ENCODE peak calls at places on chromosomes 3 and 15, in six cellular contexts. One of them, this sample, is unnamed.

GRCh38 chr15:26866298-26867198 is at the start of gene GABRA5:
- DNase-seq in K562: no peak
- DNase-seq in HCT116: no peak
- DNase-seq in H1: peak; percentile 83
- DNase-seq in GM12878: no peak
- DNase-seq in HepG2: no peak
- DNase-seq in this sample: peak; percentile 71

GRCh38 chr3:127865941-127866340 is 43.6 kb upstream of the MGLL start:
- DNase-seq in K562: no peak
- DNase-seq in HCT116: peak; percentile 59
- DNase-seq in H1: no peak
- DNase-seq in GM12878: no peak
- DNase-seq in HepG2: no peak
- DNase-seq in this sample: no peak

GRCh38 chr3:159032311-159032710 is 230.5 kb downstream of the MFSD1 start:
- DNase-seq in K562: no peak
- DNase-seq in HCT116: peak; percentile 12
- DNase-seq in H1: no peak
- DNase-seq in GM12878: no peak
- DNase-seq in HepG2: no peak
- DNase-seq in this sample: no peak

GRCh38 chr3:167913218-167913902 is 177.8 kb downstream of the SERPINI1 start:
- DNase-seq in K562: no peak
- DNase-seq in HCT116: peak; percentile 31
- DNase-seq in H1: no peak
- DNase-seq in GM12878: no peak
- DNase-seq in HepG2: no peak
- DNase-seq in this sample: peak; percentile 35

GRCh38 chr3:123188058-123188457 is 13.7 kb upstream of the SEC22A start:
- DNase-seq in K562: no peak
- DNase-seq in HCT116: no peak
- DNase-seq in H1: no peak
- DNase-seq in GM12878: no peak
- DNase-seq in HepG2: no peak
- DNase-seq in this sample: no peak

GRCh38 chr3:11592460-11593298 is 51.0 kb downstream of the VGLL4 start:
- DNase-seq in K562: no peak
- DNase-seq in HCT116: no peak
- DNase-seq in H1: no peak
- DNase-seq in GM12878: no peak
- DNase-seq in HepG2: no peak
- DNase-seq in this sample: no peak

GRCh38 chr15:85642693-85643058 is 152.0 kb downstream of the KLHL25 start:
- DNase-seq in K562: no peak
- DNase-seq in HCT116: no peak
- DNase-seq in H1: no peak
- DNase-seq in GM12878: no peak
- DNase-seq in HepG2: no peak
- DNase-seq in this sample: no peak

GRCh38 chr15:79475312-79475711 is 43.2 kb downstream of the MINAR1 start:
- DNase-seq in K562: no peak
- DNase-seq in HCT116: no peak
- DNase-seq in H1: no peak
- DNase-seq in GM12878: no peak
- DNase-seq in HepG2: no peak
- DNase-seq in this sample: no peak

GRCh38 chr3:172096881-172097420 is 57.6 kb downstream of the FNDC3B start:
- DNase-seq in K562: peak; percentile 35
- DNase-seq in HCT116: no peak
- DNase-seq in H1: no peak
- DNase-seq in GM12878: no peak
- DNase-seq in HepG2: peak; percentile 91
- DNase-seq in this sample: no peak

GRCh38 chr3:114622001-114622400 is 328.2 kb downstream of the TIGIT start:
- DNase-seq in K562: no peak
- DNase-seq in HCT116: no peak
- DNase-seq in H1: no peak
- DNase-seq in GM12878: no peak
- DNase-seq in HepG2: no peak
- DNase-seq in this sample: no peak

GRCh38 chr3:126019683-126020082 is 50.7 kb downstream of the ROPN1B start:
- DNase-seq in K562: no peak
- DNase-seq in HCT116: no peak
- DNase-seq in H1: no peak
- DNase-seq in GM12878: no peak
- DNase-seq in HepG2: no peak
- DNase-seq in this sample: no peak

GRCh38 chr3:169264711-169265110 is 398.8 kb downstream of the MECOM start:
- DNase-seq in K562: no peak
- DNase-seq in HCT116: no peak
- DNase-seq in H1: no peak
- DNase-seq in GM12878: no peak
- DNase-seq in HepG2: no peak
- DNase-seq in this sample: no peak

GRCh38 chr3:177835917-177836316 is 638.6 kb upstream of the TBL1XR1 start:
- DNase-seq in K562: no peak
- DNase-seq in HCT116: no peak
- DNase-seq in H1: no peak
- DNase-seq in GM12878: no peak
- DNase-seq in HepG2: no peak
- DNase-seq in this sample: no peak

GRCh38 chr3:9902372-9903237 is at the start of gene IL17RE:
- DNase-seq in K562: peak; percentile 63
- DNase-seq in HCT116: no peak
- DNase-seq in H1: peak; percentile 73
- DNase-seq in GM12878: no peak
- DNase-seq in HepG2: peak; percentile 41
- DNase-seq in this sample: no peak

GRCh38 chr15:38254065-38254883 is 1.6 kb downstream of the SPRED1 start:
- DNase-seq in K562: peak; percentile 60
- DNase-seq in HCT116: peak; percentile 51
- DNase-seq in H1: no peak
- DNase-seq in GM12878: peak; percentile 39
- DNase-seq in HepG2: peak; percentile 69
- DNase-seq in this sample: no peak

GRCh38 chr3:171200052-171201029 is 173.8 kb upstream of the SLC2A2 start:
- DNase-seq in K562: no peak
- DNase-seq in HCT116: no peak
- DNase-seq in H1: no peak
- DNase-seq in GM12878: no peak
- DNase-seq in HepG2: no peak
- DNase-seq in this sample: no peak

GRCh38 chr3:42529463-42529862 is 27.0 kb downstream of the VIPR1 start:
- DNase-seq in K562: no peak
- DNase-seq in HCT116: no peak
- DNase-seq in H1: no peak
- DNase-seq in GM12878: no peak
- DNase-seq in HepG2: no peak
- DNase-seq in this sample: no peak

DNA sequence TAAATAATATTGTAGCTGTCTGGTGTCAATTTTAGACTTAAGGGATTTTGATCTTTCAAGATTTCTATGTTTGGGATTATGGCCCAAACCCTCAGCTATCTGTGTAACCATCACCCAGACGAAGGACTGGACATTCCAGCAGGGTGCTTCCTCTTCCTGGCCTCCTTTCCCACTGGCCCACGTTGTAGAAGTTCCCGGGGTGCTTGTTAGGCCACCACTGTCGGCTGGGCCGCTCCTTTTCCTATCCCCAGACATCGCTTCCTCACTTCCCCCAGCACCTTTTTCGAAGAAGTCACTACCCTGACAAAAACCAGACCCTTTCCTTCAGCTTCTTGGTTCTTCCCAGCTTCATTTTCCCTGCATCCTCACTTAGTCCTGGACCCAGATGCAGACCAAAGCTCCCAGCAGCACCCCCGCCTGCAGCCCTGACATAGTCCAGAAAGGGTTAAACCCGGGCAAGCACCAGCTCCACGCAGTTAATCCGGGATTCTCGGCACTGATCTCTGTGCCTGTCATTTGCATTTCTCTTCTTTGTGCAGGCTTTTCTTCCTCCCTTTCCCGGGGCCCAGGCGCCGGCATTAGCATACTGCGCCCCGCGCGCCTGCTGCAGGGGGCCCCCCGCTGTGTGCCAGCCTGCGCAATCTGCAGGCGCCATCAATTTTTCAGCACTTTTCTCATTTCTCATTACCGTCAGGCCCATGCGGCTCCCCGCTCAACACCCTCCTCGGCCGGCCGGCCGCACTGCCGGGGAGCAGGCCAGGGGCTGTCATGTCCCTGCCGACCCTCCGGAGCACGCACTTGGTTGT is 90.6 kb downstream of the ZNF621 start:
- DNase-seq in K562: no peak
- DNase-seq in HCT116: no peak
- DNase-seq in H1: peak; percentile 79
- DNase-seq in GM12878: no peak
- DNase-seq in HepG2: no peak
- DNase-seq in this sample: peak; percentile 79
- TF ChIP-seq ZNF274 in K562: no peak
- TF ChIP-seq ZNF274 in HCT116: no peak
- TF ChIP-seq ZNF274 in H1: no peak
- TF ChIP-seq ZNF274 in GM12878: no peak
- TF ChIP-seq ZNF274 in HepG2: no peak
- TF ChIP-seq ZNF274 in this sample: no peak

GRCh38 chr3:58168498-58168897 is 42.3 kb downstream of the DNASE1L3 start:
- DNase-seq in K562: no peak
- DNase-seq in HCT116: no peak
- DNase-seq in H1: no peak
- DNase-seq in GM12878: no peak
- DNase-seq in HepG2: peak; percentile 71
- DNase-seq in this sample: no peak

GRCh38 chr3:58164916-58165821 is 45.6 kb downstream of the DNASE1L3 start:
- DNase-seq in K562: no peak
- DNase-seq in HCT116: no peak
- DNase-seq in H1: no peak
- DNase-seq in GM12878: no peak
- DNase-seq in HepG2: peak; percentile 52
- DNase-seq in this sample: no peak

GRCh38 chr3:58170376-58170775 is 40.4 kb downstream of the DNASE1L3 start:
- DNase-seq in K562: no peak
- DNase-seq in HCT116: no peak
- DNase-seq in H1: no peak
- DNase-seq in GM12878: no peak
- DNase-seq in HepG2: no peak
- DNase-seq in this sample: no peak

GRCh38 chr3:58169371-58169770 is 41.4 kb downstream of the DNASE1L3 start:
- DNase-seq in K562: no peak
- DNase-seq in HCT116: no peak
- DNase-seq in H1: no peak
- DNase-seq in GM12878: no peak
- DNase-seq in HepG2: no peak
- DNase-seq in this sample: no peak

GRCh38 chr3:58167431-58168351 is 43.1 kb downstream of the DNASE1L3 start:
- DNase-seq in K562: peak; percentile 69
- DNase-seq in HCT116: no peak
- DNase-seq in H1: peak; percentile 92
- DNase-seq in GM12878: no peak
- DNase-seq in HepG2: no peak
- DNase-seq in this sample: no peak
- H3K9ac ChIP-seq in K562: peak overlapping the region; percentile 87
- H3K9ac ChIP-seq in HCT116: no peak overlapping the region
- H3K9ac ChIP-seq in H1: no peak overlapping the region
- H3K9ac ChIP-seq in GM12878: no peak overlapping the region
- H3K9ac ChIP-seq in HepG2: peak overlapping the region; percentile 4
- H3K9ac ChIP-seq in this sample: peak overlapping the region; percentile 23

DNA sequence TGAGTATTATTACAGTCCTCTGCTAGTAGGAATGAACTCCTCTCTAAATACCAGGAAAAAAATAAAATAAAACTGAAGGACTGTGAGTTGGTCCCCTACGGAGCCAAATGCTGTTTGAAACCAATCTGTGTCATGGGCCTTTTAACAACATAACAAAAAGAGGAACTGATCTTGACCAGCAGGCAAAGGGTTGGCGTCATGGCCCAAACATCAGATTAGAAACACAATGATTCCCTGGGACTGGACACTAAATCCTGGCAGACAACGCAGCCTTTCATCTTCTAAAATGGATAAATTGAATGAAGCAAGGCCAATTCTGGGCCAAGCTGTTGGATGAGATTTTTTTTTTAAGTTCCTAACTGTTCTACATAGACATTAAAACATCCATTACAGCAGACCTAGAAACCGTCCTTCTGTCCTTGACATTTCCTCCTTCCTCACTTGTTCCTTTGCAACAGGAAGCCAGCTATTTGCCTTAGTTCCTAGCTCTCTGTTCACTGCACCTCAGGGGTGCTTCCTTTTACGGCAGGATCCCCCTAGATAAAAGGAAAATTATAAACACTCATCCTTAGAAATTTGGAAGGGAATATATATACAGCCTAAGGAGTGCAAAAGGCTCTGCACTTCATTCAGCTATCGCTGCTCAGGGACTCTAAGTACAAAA is 21.6 kb upstream of the TAFA4 start:
- DNase-seq in K562: no peak
- DNase-seq in HCT116: no peak
- DNase-seq in H1: no peak
- DNase-seq in GM12878: no peak
- DNase-seq in HepG2: peak; percentile 16
- DNase-seq in this sample: no peak
- H3K4me3 ChIP-seq in K562: no peak overlapping the region
- H3K4me3 ChIP-seq in HCT116: no peak overlapping the region
- H3K4me3 ChIP-seq in H1: no peak overlapping the region
- H3K4me3 ChIP-seq in GM12878: no peak overlapping the region
- H3K4me3 ChIP-seq in HepG2: no peak overlapping the region
- H3K4me3 ChIP-seq in this sample: no peak overlapping the region

GRCh38 chr3:4987374-4988296 is 8.4 kb downstream of the BHLHE40 start:
- DNase-seq in K562: no peak
- DNase-seq in HCT116: no peak
- DNase-seq in H1: no peak
- DNase-seq in GM12878: no peak
- DNase-seq in HepG2: no peak
- DNase-seq in this sample: no peak

GRCh38 chr3:4990061-4990460 is 10.8 kb downstream of the BHLHE40 start:
- DNase-seq in K562: no peak
- DNase-seq in HCT116: no peak
- DNase-seq in H1: no peak
- DNase-seq in GM12878: no peak
- DNase-seq in HepG2: no peak
- DNase-seq in this sample: no peak

GRCh38 chr3:4986611-4987373 is 7.6 kb downstream of the BHLHE40 start:
- DNase-seq in K562: peak; percentile 65
- DNase-seq in HCT116: peak; percentile 98
- DNase-seq in H1: peak; percentile 90
- DNase-seq in GM12878: no peak
- DNase-seq in HepG2: peak; percentile 94
- DNase-seq in this sample: peak; percentile 82

GRCh38 chr3:4989649-4989966 is 10.4 kb downstream of the BHLHE40 start:
- DNase-seq in K562: no peak
- DNase-seq in HCT116: no peak
- DNase-seq in H1: no peak
- DNase-seq in GM12878: no peak
- DNase-seq in HepG2: no peak
- DNase-seq in this sample: no peak

GRCh38 chr3:4988815-4989648 is 9.8 kb downstream of the BHLHE40 start:
- DNase-seq in K562: peak; percentile 94
- DNase-seq in HCT116: no peak
- DNase-seq in H1: no peak
- DNase-seq in GM12878: no peak
- DNase-seq in HepG2: no peak
- DNase-seq in this sample: no peak
- TF ChIP-seq ZNF274 in K562: no peak
- TF ChIP-seq ZNF274 in HCT116: no peak
- TF ChIP-seq ZNF274 in H1: no peak
- TF ChIP-seq ZNF274 in GM12878: no peak
- TF ChIP-seq ZNF274 in HepG2: peak; percentile 23
- TF ChIP-seq ZNF274 in this sample: no peak

GRCh38 chr3:103672346-103672745 is 1237.5 kb downstream of the ZPLD1 start:
- DNase-seq in K562: no peak
- DNase-seq in HCT116: no peak
- DNase-seq in H1: no peak
- DNase-seq in GM12878: no peak
- DNase-seq in HepG2: no peak
- DNase-seq in this sample: no peak
- H3K9ac ChIP-seq in K562: no peak overlapping the region
- H3K9ac ChIP-seq in HCT116: no peak overlapping the region
- H3K9ac ChIP-seq in H1: no peak overlapping the region
- H3K9ac ChIP-seq in GM12878: no peak overlapping the region
- H3K9ac ChIP-seq in HepG2: no peak overlapping the region
- H3K9ac ChIP-seq in this sample: no peak overlapping the region